ENCODE peak calls at places on chromosomes 1 and 21, in six cellular contexts. One of them, this sample, is unnamed.

GRCh38 chr1:36522021-36522420 is 39.3 kb upstream of the CSF3R start:
- DNase-seq in spleen: no peak
- DNase-seq in K562: no peak
- DNase-seq in ovary: no peak
- DNase-seq in uterus: no peak
- DNase-seq in prostate gland: no peak
- DNase-seq in this sample: no peak

GRCh38 chr1:84693009-84693408 is 2.7 kb upstream of the SSX2IP start:
- DNase-seq in spleen: no peak
- DNase-seq in K562: no peak
- DNase-seq in ovary: no peak
- DNase-seq in uterus: no peak
- DNase-seq in prostate gland: no peak
- DNase-seq in this sample: no peak

GRCh38 chr1:65471213-65471833 is 50.9 kb downstream of the LEPR start:
- DNase-seq in spleen: no peak
- DNase-seq in K562: no peak
- DNase-seq in ovary: no peak
- DNase-seq in uterus: no peak
- DNase-seq in prostate gland: no peak
- DNase-seq in this sample: no peak

GRCh38 chr1:212595787-212596714 is 12.5 kb upstream of the ATF3 start:
- DNase-seq in spleen: no peak
- DNase-seq in K562: peak
- DNase-seq in ovary: no peak
- DNase-seq in uterus: no peak
- DNase-seq in prostate gland: peak
- DNase-seq in this sample: no peak

GRCh38 chr1:51190996-51191395 is 45.1 kb upstream of the RNF11 start:
- DNase-seq in spleen: no peak
- DNase-seq in K562: no peak
- DNase-seq in ovary: no peak
- DNase-seq in uterus: no peak
- DNase-seq in prostate gland: no peak
- DNase-seq in this sample: no peak

GRCh38 chr21:39083377-39084008 is 99.8 kb downstream of the PSMG1 start:
- DNase-seq in spleen: no peak
- DNase-seq in K562: no peak
- DNase-seq in ovary: no peak
- DNase-seq in uterus: peak
- DNase-seq in prostate gland: peak
- DNase-seq in this sample: no peak

GRCh38 chr1:183195146-183195571 is 9.1 kb downstream of the LAMC2 start:
- DNase-seq in spleen: no peak
- DNase-seq in K562: no peak
- DNase-seq in ovary: no peak
- DNase-seq in uterus: no peak
- DNase-seq in prostate gland: no peak
- DNase-seq in this sample: no peak

GRCh38 chr1:149906561-149906960 is 7.2 kb downstream of the BOLA1 start:
- DNase-seq in spleen: peak
- DNase-seq in K562: peak
- DNase-seq in ovary: no peak
- DNase-seq in uterus: no peak
- DNase-seq in prostate gland: no peak
- DNase-seq in this sample: no peak

GRCh38 chr21:37455504-37455911 is 88.9 kb downstream of the DYRK1A start:
- DNase-seq in spleen: no peak
- DNase-seq in K562: peak
- DNase-seq in ovary: no peak
- DNase-seq in uterus: no peak
- DNase-seq in prostate gland: no peak
- DNase-seq in this sample: no peak

GRCh38 chr1:68954841-68955240 is 458.0 kb upstream of the DEPDC1 start:
- DNase-seq in spleen: no peak
- DNase-seq in K562: no peak
- DNase-seq in ovary: no peak
- DNase-seq in uterus: no peak
- DNase-seq in prostate gland: no peak
- DNase-seq in this sample: no peak

GRCh38 chr1:153752561-153753195 is 22.5 kb upstream of the SLC27A3 start:
- DNase-seq in spleen: peak
- DNase-seq in K562: no peak
- DNase-seq in ovary: peak
- DNase-seq in uterus: peak
- DNase-seq in prostate gland: no peak
- DNase-seq in this sample: peak

GRCh38 chr1:5814046-5814619 is 178.1 kb downstream of the NPHP4 start:
- DNase-seq in spleen: no peak
- DNase-seq in K562: no peak
- DNase-seq in ovary: no peak
- DNase-seq in uterus: no peak
- DNase-seq in prostate gland: no peak
- DNase-seq in this sample: no peak

GRCh38 chr1:150473659-150474058 is 13.6 kb upstream of the TARS2 start:
- DNase-seq in spleen: no peak
- DNase-seq in K562: no peak
- DNase-seq in ovary: peak
- DNase-seq in uterus: peak
- DNase-seq in prostate gland: peak
- DNase-seq in this sample: peak

GRCh38 chr1:218426343-218426657 is 81.2 kb downstream of the TGFB2 start:
- DNase-seq in spleen: no peak
- DNase-seq in K562: no peak
- DNase-seq in ovary: peak
- DNase-seq in uterus: peak
- DNase-seq in prostate gland: no peak
- DNase-seq in this sample: no peak

GRCh38 chr21:44047996-44048560 is 36.0 kb downstream of the TRAPPC10 start:
- DNase-seq in spleen: no peak
- DNase-seq in K562: no peak
- DNase-seq in ovary: no peak
- DNase-seq in uterus: no peak
- DNase-seq in prostate gland: no peak
- DNase-seq in this sample: no peak

GRCh38 chr21:45408271-45408791 is 3.4 kb downstream of the COL18A1 start:
- DNase-seq in spleen: peak
- DNase-seq in K562: no peak
- DNase-seq in ovary: peak
- DNase-seq in uterus: no peak
- DNase-seq in prostate gland: no peak
- DNase-seq in this sample: peak

GRCh38 chr21:33817663-33818433 is 97.8 kb downstream of the ATP5PO start:
- DNase-seq in spleen: no peak
- DNase-seq in K562: no peak
- DNase-seq in ovary: no peak
- DNase-seq in uterus: no peak
- DNase-seq in prostate gland: no peak
- DNase-seq in this sample: no peak

GRCh38 chr1:2022063-2022770 is 3.1 kb downstream of the GABRD start:
- DNase-seq in spleen: no peak
- DNase-seq in K562: no peak
- DNase-seq in ovary: no peak
- DNase-seq in uterus: no peak
- DNase-seq in prostate gland: no peak
- DNase-seq in this sample: no peak

GRCh38 chr1:210428696-210429095 is 100.0 kb downstream of the HHAT start:
- DNase-seq in spleen: no peak
- DNase-seq in K562: no peak
- DNase-seq in ovary: no peak
- DNase-seq in uterus: no peak
- DNase-seq in prostate gland: no peak
- DNase-seq in this sample: no peak

GRCh38 chr1:65395887-65396612 is 24.4 kb upstream of the LEPR start:
- DNase-seq in spleen: no peak
- DNase-seq in K562: no peak
- DNase-seq in ovary: no peak
- DNase-seq in uterus: no peak
- DNase-seq in prostate gland: no peak
- DNase-seq in this sample: no peak

GRCh38 chr1:184826001-184826400 is 71.3 kb upstream of the EDEM3 start:
- DNase-seq in spleen: no peak
- DNase-seq in K562: no peak
- DNase-seq in ovary: no peak
- DNase-seq in uterus: no peak
- DNase-seq in prostate gland: no peak
- DNase-seq in this sample: no peak

GRCh38 chr1:171740987-171741871 is 636 bp downstream of the VAMP4 start:
- DNase-seq in spleen: no peak
- DNase-seq in K562: peak
- DNase-seq in ovary: peak
- DNase-seq in uterus: peak
- DNase-seq in prostate gland: peak
- DNase-seq in this sample: peak

GRCh38 chr21:25956993-25957714 is 213.4 kb downstream of the APP start:
- DNase-seq in spleen: no peak
- DNase-seq in K562: no peak
- DNase-seq in ovary: no peak
- DNase-seq in uterus: no peak
- DNase-seq in prostate gland: no peak
- DNase-seq in this sample: peak

GRCh38 chr1:209434066-209434465 is 149.4 kb upstream of the CAMK1G start:
- DNase-seq in spleen: no peak
- DNase-seq in K562: no peak
- DNase-seq in ovary: no peak
- DNase-seq in uterus: no peak
- DNase-seq in prostate gland: no peak
- DNase-seq in this sample: no peak

GRCh38 chr1:51235611-51236547 is at the start of gene RNF11:
- DNase-seq in spleen: peak
- DNase-seq in K562: peak
- DNase-seq in ovary: peak
- DNase-seq in uterus: peak
- DNase-seq in prostate gland: peak
- DNase-seq in this sample: peak

GRCh38 chr1:27726173-27726793 is 522 bp downstream of the FAM76A start:
- DNase-seq in spleen: no peak
- DNase-seq in K562: peak
- DNase-seq in ovary: peak
- DNase-seq in uterus: peak
- DNase-seq in prostate gland: peak
- DNase-seq in this sample: peak
- TF ChIP-seq POLR2A in spleen: no peak
- TF ChIP-seq POLR2A in K562: peak
- TF ChIP-seq POLR2A in ovary: no peak
- TF ChIP-seq POLR2A in uterus: no peak
- TF ChIP-seq POLR2A in prostate gland: peak
- TF ChIP-seq POLR2A in this sample: no peak

GRCh38 chr1:205594846-205595245 is 37.0 kb downstream of the ELK4 start:
- DNase-seq in spleen: no peak
- DNase-seq in K562: no peak
- DNase-seq in ovary: no peak
- DNase-seq in uterus: no peak
- DNase-seq in prostate gland: no peak
- DNase-seq in this sample: peak
- TF ChIP-seq CTCF in spleen: no peak
- TF ChIP-seq CTCF in K562: no peak
- TF ChIP-seq CTCF in ovary: no peak
- TF ChIP-seq CTCF in uterus: no peak
- TF ChIP-seq CTCF in prostate gland: no peak
- TF ChIP-seq CTCF in this sample: no peak

GRCh38 chr1:3746389-3746783 is 5.9 kb upstream of the CCDC27 start:
- DNase-seq in spleen: no peak
- DNase-seq in K562: no peak
- DNase-seq in ovary: no peak
- DNase-seq in uterus: no peak
- DNase-seq in prostate gland: no peak
- DNase-seq in this sample: peak

GRCh38 chr1:3747903-3748302 is 4.3 kb upstream of the CCDC27 start:
- DNase-seq in spleen: peak
- DNase-seq in K562: no peak
- DNase-seq in ovary: no peak
- DNase-seq in uterus: no peak
- DNase-seq in prostate gland: no peak
- DNase-seq in this sample: no peak

GRCh38 chr1:3747522-3747848 is 4.8 kb upstream of the CCDC27 start:
- DNase-seq in spleen: no peak
- DNase-seq in K562: no peak
- DNase-seq in ovary: no peak
- DNase-seq in uterus: no peak
- DNase-seq in prostate gland: no peak
- DNase-seq in this sample: no peak

GRCh38 chr1:3745590-3746381 is 6.5 kb upstream of the CCDC27 start:
- DNase-seq in spleen: peak
- DNase-seq in K562: peak
- DNase-seq in ovary: no peak
- DNase-seq in uterus: no peak
- DNase-seq in prostate gland: no peak
- DNase-seq in this sample: no peak

DNA sequence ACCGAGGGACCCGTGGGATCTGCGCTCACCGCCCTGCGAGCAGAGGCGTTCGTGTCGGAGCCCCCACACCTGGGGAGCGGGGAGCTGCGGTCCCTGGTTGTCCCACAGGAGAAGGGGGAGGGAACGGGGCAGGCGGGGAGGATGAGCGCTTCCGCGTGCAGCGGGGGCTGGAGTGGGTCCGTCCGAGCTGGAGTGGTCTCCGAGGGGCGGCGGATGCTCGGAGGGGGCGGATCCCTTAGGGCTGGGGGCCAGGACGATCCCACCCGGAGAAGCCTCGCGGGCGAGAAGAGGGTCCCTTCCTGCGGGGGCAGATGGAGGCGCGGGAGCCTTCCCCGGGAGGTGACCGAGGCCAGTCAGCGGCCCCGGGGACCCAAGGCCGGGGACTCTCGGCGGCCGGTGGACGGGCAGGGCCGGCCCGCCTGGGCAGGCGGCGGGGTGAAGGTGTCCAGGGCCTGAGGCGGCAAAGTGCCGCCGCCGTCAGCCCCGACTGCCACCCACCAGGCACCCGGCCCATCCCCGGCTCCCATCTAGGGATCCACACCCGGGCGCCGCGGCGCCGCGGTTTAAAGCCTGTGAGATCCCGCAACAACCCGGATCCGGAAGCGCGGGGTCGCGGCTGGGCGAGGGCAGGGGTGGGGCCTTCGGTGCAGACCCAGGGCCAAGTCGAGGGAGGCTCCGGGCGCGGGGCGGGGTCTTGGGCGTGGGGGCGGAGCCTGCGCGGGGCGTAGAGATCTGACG is 5.3 kb upstream of the CCDC27 start:
- DNase-seq in spleen: peak
- DNase-seq in K562: peak
- DNase-seq in ovary: peak
- DNase-seq in uterus: peak
- DNase-seq in prostate gland: peak
- DNase-seq in this sample: peak
- H3K27ac ChIP-seq in spleen: peak
- H3K27ac ChIP-seq in K562: peak
- H3K27ac ChIP-seq in ovary: peak
- H3K27ac ChIP-seq in uterus: peak
- H3K27ac ChIP-seq in prostate gland: peak
- H3K27ac ChIP-seq in this sample: no peak

DNA sequence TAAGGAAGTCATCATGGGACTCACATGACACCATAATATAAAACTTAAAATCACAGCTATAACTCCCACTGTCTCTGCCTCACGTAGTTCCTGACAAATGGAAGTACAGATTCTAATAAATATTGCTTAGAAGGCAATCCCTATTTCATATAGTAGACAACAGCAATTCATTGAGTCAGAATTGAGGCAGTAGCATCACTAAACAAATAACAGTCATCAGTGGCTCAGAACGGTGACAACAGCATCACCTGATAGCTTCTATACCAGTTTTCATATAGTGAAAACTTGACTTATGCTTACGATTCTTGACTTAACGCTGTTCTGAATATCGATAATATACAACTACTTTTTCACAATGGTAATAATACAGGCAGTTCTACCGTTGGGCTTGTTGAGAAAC is 12.0 kb downstream of the TARBP1 start:
- DNase-seq in spleen: no peak
- DNase-seq in K562: no peak
- DNase-seq in ovary: no peak
- DNase-seq in uterus: no peak
- DNase-seq in prostate gland: no peak
- DNase-seq in this sample: no peak
- TF ChIP-seq POLR2A in spleen: no peak
- TF ChIP-seq POLR2A in K562: no peak
- TF ChIP-seq POLR2A in ovary: no peak
- TF ChIP-seq POLR2A in uterus: no peak
- TF ChIP-seq POLR2A in prostate gland: no peak
- TF ChIP-seq POLR2A in this sample: no peak